ENCODE peak calls at places on chromosomes 6 and 20, in five cellular contexts. F is endothelial cell of umbilical vein, M is uterus, I is heart right ventricle, H is fibroblast of mammary gland. W is an unnamed sample.
A peak's percentile ranks its signal among the peaks of the same experiment; 100 is the strongest.

GRCh38 chr6:122399055-122399347 is 451 bp upstream of the HSF2 start:
- DNase-seq in M (no peak), H (no peak), F (no peak), I (no peak), W (no peak)

GRCh38 chr20:2865630-2866029 is 7.7 kb upstream of the PTPRA start:
- DNase-seq in I (no peak), H (no peak), F (no peak), M (no peak), W (no peak)

GRCh38 chr20:37524221-37524700 is 3.2 kb downstream of the NNAT start:
- DNase-seq in I (no peak), H (no peak), F (no peak), M (no peak), W (peak; percentile 10)

GRCh38 chr6:90146914-90147668 is 149.6 kb downstream of the BACH2 start:
- DNase-seq in F (no peak), M (no peak), H (no peak), I (no peak), W (no peak)

GRCh38 chr6:13402711-13403110 is 74.4 kb upstream of the TBC1D7 start:
- DNase-seq in M (no peak), H (no peak), F (no peak), I (no peak), W (no peak)

GRCh38 chr20:7113577-7114466 is 346.3 kb downstream of the BMP2 start:
- DNase-seq in M (no peak), F (peak; percentile 53), I (peak; percentile 17), H (peak; percentile 15), W (no peak)

GRCh38 chr6:111987295-111987694 is 66.6 kb upstream of the CCN6 start:
- DNase-seq in F (peak; percentile 51), M (no peak), I (no peak), H (peak; percentile 40), W (no peak)

GRCh38 chr20:35007891-35008290 is 52.2 kb downstream of the MYH7B start:
- DNase-seq in I (no peak), F (no peak), H (no peak), M (no peak), W (no peak)

GRCh38 chr20:37350655-37351574 is 5.0 kb downstream of the SRC start:
- DNase-seq in M (no peak), H (peak; percentile 34), F (no peak), I (no peak), W (no peak)

GRCh38 chr6:49462071-49462470 is 982 bp downstream of the MMUT start:
- DNase-seq in F (no peak), M (no peak), H (peak; percentile 61), I (no peak), W (no peak)

GRCh38 chr20:48284837-48285236 is 499.6 kb upstream of the SULF2 start:
- DNase-seq in I (no peak), H (no peak), F (no peak), M (no peak), W (no peak)

GRCh38 chr6:55562318-55562717 is 16.7 kb downstream of the HMGCLL1 start:
- DNase-seq in F (no peak), I (no peak), M (no peak), H (no peak), W (no peak)

GRCh38 chr6:71349976-71350615 is 61.5 kb downstream of the OGFRL1 start:
- DNase-seq in M (peak; percentile 55), I (no peak), H (peak; percentile 87), F (peak; percentile 29), W (no peak)

GRCh38 chr6:129641344-129641743 is 68.6 kb downstream of the ARHGAP18 start:
- DNase-seq in M (no peak), F (no peak), I (no peak), H (peak; percentile 45), W (no peak)

GRCh38 chr6:17904491-17905120 is 82.8 kb downstream of the KIF13A start:
- DNase-seq in I (no peak), M (no peak), F (no peak), H (no peak), W (no peak)

GRCh38 chr20:33733654-33734576 is 2.1 kb downstream of the ZNF341 start:
- DNase-seq in M (no peak), H (peak; percentile 72), I (no peak), F (peak; percentile 53), W (peak; percentile 24)

DNA sequence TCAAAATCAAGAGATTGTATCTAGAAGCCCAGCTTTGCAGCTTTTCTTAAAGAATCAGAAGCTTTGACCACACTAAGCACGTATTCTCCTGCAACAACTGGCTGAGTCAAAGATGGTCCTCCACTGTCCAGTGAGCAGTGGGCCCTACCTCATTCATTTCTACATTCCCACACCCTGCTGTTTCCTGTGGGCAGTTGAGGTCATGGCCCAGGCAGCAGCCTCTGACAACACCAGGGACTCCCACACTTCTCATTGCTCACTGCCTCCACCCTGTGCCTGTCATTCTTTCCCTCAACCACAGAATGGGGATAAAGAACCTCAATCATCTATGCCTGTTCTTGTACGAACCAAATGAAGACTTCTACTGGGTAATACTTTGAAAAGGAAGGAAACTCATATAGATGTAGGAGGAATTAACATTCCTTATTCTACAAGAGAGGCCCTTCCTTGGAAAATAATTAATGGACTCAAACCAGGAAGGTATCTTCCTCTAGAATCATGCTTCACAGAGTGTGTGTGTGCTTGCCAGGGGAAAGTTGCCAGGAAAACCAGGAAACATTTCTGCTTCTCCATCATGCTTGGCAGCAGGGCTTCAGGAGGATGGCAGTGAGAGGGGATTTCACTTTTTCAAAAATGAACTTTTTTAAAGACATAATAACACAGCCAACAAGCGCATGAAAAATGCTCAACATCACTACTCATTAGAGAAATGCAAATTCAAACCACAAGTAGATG is 191.7 kb upstream of the RIN2 start:
- DNase-seq in H (peak; percentile 7), F (no peak), I (no peak), M (no peak), W (no peak)
- TF ChIP-seq CTCF in H (no peak), F (no peak), I (no peak), M (no peak), W (no peak)

GRCh38 chr6:118277631-118278030 is 270.5 kb upstream of the PLN start:
- DNase-seq in I (no peak), M (no peak), F (no peak), H (no peak), W (no peak)

GRCh38 chr6:118280210-118280609 is 267.9 kb upstream of the PLN start:
- DNase-seq in I (no peak), F (no peak), M (no peak), H (no peak), W (no peak)

GRCh38 chr6:118284736-118285360 is 263.2 kb upstream of the PLN start:
- DNase-seq in M (no peak), I (no peak), F (peak; percentile 35), H (peak; percentile 35), W (no peak)

GRCh38 chr6:118283759-118284158 is 264.3 kb upstream of the PLN start:
- DNase-seq in I (no peak), H (peak; percentile 72), F (peak; percentile 64), M (peak; percentile 28), W (no peak)

DNA sequence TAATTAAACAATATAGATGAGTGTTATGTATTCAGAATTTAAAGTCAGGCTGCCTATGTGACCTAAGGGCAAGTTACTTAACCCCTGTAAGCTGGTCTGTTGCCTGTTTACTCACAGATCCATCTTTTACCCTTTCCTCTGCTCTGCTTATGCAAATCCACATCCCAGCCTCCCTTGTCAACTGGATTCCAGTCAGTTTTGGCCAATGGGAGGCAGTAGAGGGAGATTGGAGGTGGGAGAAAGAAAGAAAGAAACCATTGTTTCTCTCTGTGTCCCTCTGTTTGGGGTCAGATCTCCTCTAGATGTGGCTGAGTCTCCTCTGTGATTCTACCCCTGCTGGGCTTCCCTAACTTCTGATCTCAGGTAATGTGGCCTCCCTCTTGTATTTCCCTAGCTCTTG is 266.8 kb upstream of the PLN start:
- DNase-seq in I (no peak), H (no peak), M (no peak), F (no peak), W (no peak)
- TF ChIP-seq CTCF in I (no peak), H (peak; percentile 15), M (no peak), F (no peak), W (no peak)

GRCh38 chr20:20174089-20174835 is 121.9 kb downstream of the CFAP61 start:
- DNase-seq in M (no peak), H (no peak), F (no peak), I (no peak), W (no peak)
- TF ChIP-seq CTCF in M (no peak), H (no peak), F (no peak), I (no peak), W (no peak)

GRCh38 chr20:21534453-21534852 is 20.6 kb upstream of the NKX2-2 start:
- DNase-seq in H (no peak), I (no peak), F (no peak), M (no peak), W (no peak)

GRCh38 chr20:21528870-21529269 is 15.0 kb upstream of the NKX2-2 start:
- DNase-seq in F (no peak), M (no peak), H (no peak), I (no peak), W (no peak)

GRCh38 chr20:21527908-21528307 is 14.0 kb upstream of the NKX2-2 start:
- DNase-seq in F (no peak), M (no peak), I (no peak), H (no peak), W (no peak)

GRCh38 chr20:21526776-21527175 is 12.9 kb upstream of the NKX2-2 start:
- DNase-seq in F (no peak), H (no peak), M (no peak), I (no peak), W (no peak)

DNA sequence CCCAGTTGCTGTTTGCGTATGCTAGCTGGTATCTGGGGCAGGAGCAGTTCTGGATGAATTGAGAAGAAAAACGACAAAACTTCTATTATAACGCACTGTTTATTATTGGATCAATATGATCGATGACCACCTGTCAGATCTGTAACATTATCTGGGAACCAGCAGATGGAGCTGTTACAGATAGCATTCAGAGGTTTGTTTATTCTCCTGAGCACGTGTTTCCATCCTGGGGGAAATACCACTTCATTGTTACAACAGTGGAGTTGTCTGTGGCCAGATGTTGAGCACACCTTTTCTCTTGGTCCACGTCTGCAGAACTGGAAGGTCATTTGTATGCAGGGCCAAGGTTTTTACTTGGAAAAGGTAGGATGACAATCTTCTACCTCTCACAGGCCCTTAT is 16.0 kb upstream of the NKX2-2 start:
- DNase-seq in M (no peak), H (no peak), F (no peak), I (no peak), W (no peak)
- TF ChIP-seq CTCF in M (no peak), H (peak; percentile 29), F (peak; percentile 11), I (no peak), W (no peak)

DNA sequence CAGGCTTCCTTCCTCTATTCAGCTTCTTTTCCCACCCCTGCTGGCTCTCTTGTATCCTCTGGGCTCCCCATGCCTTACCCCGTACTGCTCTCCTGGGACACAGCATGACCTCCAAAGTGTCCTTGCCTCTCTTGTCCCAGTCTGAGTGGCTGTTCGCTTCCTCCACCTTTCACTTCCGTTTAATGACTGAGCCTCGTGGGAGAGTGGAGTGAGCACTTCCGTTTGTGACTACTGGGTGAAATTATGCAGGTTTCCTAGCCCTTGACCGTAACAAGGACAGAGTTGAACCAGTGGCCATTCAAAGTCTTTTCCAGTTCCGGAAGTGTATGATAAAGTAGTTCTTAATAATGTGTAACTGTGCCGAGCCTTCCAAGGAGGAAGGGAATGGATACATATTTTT is 109.2 kb downstream of the ARID1B start:
- DNase-seq in F (peak; percentile 45), I (no peak), M (no peak), H (peak; percentile 19), W (no peak)
- TF ChIP-seq CTCF in F (no peak), I (no peak), M (no peak), H (no peak), W (no peak)

GRCh38 chr6:27133281-27134227 is 113.9 kb upstream of the PRSS16 start:
- DNase-seq in M (no peak), I (peak; percentile 64), H (peak; percentile 81), F (peak; percentile 72), W (peak; percentile 60)
- TF ChIP-seq CTCF in M (no peak), I (no peak), H (no peak), F (no peak), W (no peak)